ENCODE peak calls at places on chromosomes 6 and 20, in seven cellular contexts. P is coronary artery, L is NCI-H510A, N is NCI-H2081, E is AG09309, A is HS-5, V is cardiac fibroblast. H is an unnamed sample.

GRCh38 chr6:137363805-137364138 is 130.4 kb downstream of the OLIG3 start:
- DNase-seq in P (no peak), L (no peak), N (no peak), E (no peak), A (peak), V (no peak), H (no peak)

GRCh38 chr6:82095091-82095490 is 152.5 kb downstream of the IBTK start:
- DNase-seq in P (no peak), L (no peak), N (no peak), E (no peak), A (no peak), V (no peak), H (no peak)

GRCh38 chr6:168995526-168996100 is 258.0 kb downstream of the THBS2 start:
- DNase-seq in P (no peak), L (no peak), N (no peak), E (no peak), A (no peak), V (no peak), H (no peak)

GRCh38 chr6:170545405-170545804 is 7.7 kb downstream of the PSMB1 start:
- DNase-seq in P (no peak), L (no peak), N (peak), E (no peak), A (no peak), V (no peak), H (no peak)

GRCh38 chr6:52304917-52305316 is 20.4 kb upstream of the MCM3 start:
- DNase-seq in P (no peak), L (no peak), N (no peak), E (peak), A (no peak), V (peak), H (peak)

GRCh38 chr6:72811971-72812421 is 190.1 kb downstream of the KCNQ5 start:
- DNase-seq in P (no peak), L (no peak), N (no peak), E (no peak), A (peak), V (peak), H (peak)

GRCh38 chr20:54292186-54292585 is 84.3 kb downstream of the PFDN4 start:
- DNase-seq in P (no peak), L (no peak), N (no peak), E (no peak), A (peak), V (peak), H (peak)

GRCh38 chr6:2134559-2134958 is 110.8 kb downstream of the GMDS start:
- DNase-seq in P (no peak), L (no peak), N (no peak), E (no peak), A (no peak), V (no peak), H (no peak)

GRCh38 chr6:150290429-150290828 is 78.4 kb upstream of the IYD start:
- DNase-seq in P (no peak), L (no peak), N (no peak), E (no peak), A (no peak), V (peak), H (peak)

GRCh38 chr6:37889015-37889885 is 69.7 kb downstream of the ZFAND3 start:
- DNase-seq in P (no peak), L (no peak), N (no peak), E (no peak), A (no peak), V (no peak), H (peak)

GRCh38 chr6:135568366-135568765 is 70.8 kb upstream of the AHI1 start:
- DNase-seq in P (no peak), L (no peak), N (no peak), E (peak), A (peak), V (peak), H (peak)

GRCh38 chr20:10504893-10505292 is 69.8 kb downstream of the SLX4IP start:
- DNase-seq in P (no peak), L (no peak), N (no peak), E (no peak), A (no peak), V (peak), H (peak)

GRCh38 chr6:85126448-85127178 is 323.3 kb upstream of the NT5E start:
- DNase-seq in P (no peak), L (no peak), N (peak), E (peak), A (no peak), V (peak), H (peak)

GRCh38 chr6:41678511-41679084 is 40.3 kb downstream of the MDFI start:
- DNase-seq in P (no peak), L (no peak), N (no peak), E (no peak), A (no peak), V (no peak), H (no peak)

GRCh38 chr6:169075211-169075621 is 178.4 kb downstream of the THBS2 start:
- DNase-seq in P (no peak), L (no peak), N (no peak), E (peak), A (no peak), V (peak), H (peak)

GRCh38 chr6:31947070-31947675 is 1.3 kb downstream of the CFB start:
- DNase-seq in P (peak), L (no peak), N (no peak), E (no peak), A (no peak), V (no peak), H (no peak)

GRCh38 chr6:110649704-110650103 is 165.6 kb downstream of the CDK19 start:
- DNase-seq in P (no peak), L (no peak), N (no peak), E (no peak), A (no peak), V (no peak), H (no peak)

GRCh38 chr6:143333749-143334520 is 116.6 kb downstream of the ADAT2 start:
- DNase-seq in P (no peak), L (no peak), N (peak), E (no peak), A (no peak), V (no peak), H (no peak)

GRCh38 chr6:43865947-43866346 is 95.9 kb downstream of the VEGFA start:
- DNase-seq in P (no peak), L (no peak), N (no peak), E (no peak), A (no peak), V (no peak), H (no peak)

GRCh38 chr6:169199625-169200335 is 53.9 kb downstream of the THBS2 start:
- DNase-seq in P (no peak), L (no peak), N (no peak), E (no peak), A (no peak), V (no peak), H (no peak)

GRCh38 chr6:92893741-92894140 is 525.6 kb downstream of the EPHA7 start:
- DNase-seq in P (no peak), L (no peak), N (no peak), E (no peak), A (no peak), V (no peak), H (no peak)

GRCh38 chr6:131023834-131024504 is 39.1 kb downstream of the EPB41L2 start:
- DNase-seq in P (no peak), L (no peak), N (no peak), E (peak), A (peak), V (peak), H (peak)

GRCh38 chr20:60100780-60101179 is 142.6 kb downstream of the CDH26 start:
- DNase-seq in P (no peak), L (no peak), N (no peak), E (no peak), A (no peak), V (no peak), H (no peak)

GRCh38 chr20:32524871-32525501 is 60.1 kb downstream of the NOL4L start:
- DNase-seq in P (no peak), L (no peak), N (peak), E (no peak), A (no peak), V (peak), H (no peak)

H was measured in fibroblast of the aortic adventitia.